ENCODE peak calls at places on chromosomes 7 and 10, in seven cellular contexts. J is K562, R is GM12878, M is H1, C is GM12892, K is SK-N-SH, D is HepG2. S is an unnamed sample.

GRCh38 chr10:43396928-43397624 is 11.9 kb downstream of the HNRNPF start:
- DNase-seq in J (peak), R (no peak), M (peak), C (peak), K (peak), D (peak), S (peak)

GRCh38 chr7:105013283-105013817 is 655 bp upstream of the KMT2E start:
- DNase-seq in J (peak), R (peak), M (peak), C (peak), K (peak), D (peak), S (peak)

GRCh38 chr10:97280783-97281182 is 11.7 kb downstream of the ARHGAP19 start:
- DNase-seq in J (no peak), R (no peak), M (no peak), C (no peak), K (no peak), D (no peak), S (no peak)

GRCh38 chr10:44913312-44914079 is 2.4 kb downstream of the TMEM72 start:
- DNase-seq in J (peak), R (no peak), M (no peak), C (no peak), K (no peak), D (no peak), S (no peak)

GRCh38 chr10:75733135-75733890 is 301.9 kb downstream of the LRMDA start:
- DNase-seq in J (no peak), R (no peak), M (no peak), C (no peak), K (no peak), D (peak), S (no peak)

GRCh38 chr7:115679976-115680375 is 350.6 kb downstream of the TFEC start:
- DNase-seq in J (no peak), R (peak), M (no peak), C (no peak), K (peak), D (peak), S (no peak)

GRCh38 chr10:62394556-62395018 is 20.4 kb downstream of the ZNF365 start:
- DNase-seq in J (no peak), R (no peak), M (no peak), C (no peak), K (no peak), D (no peak), S (no peak)

GRCh38 chr10:130215076-130215917 is 79.1 kb downstream of the GLRX3 start:
- DNase-seq in J (no peak), R (no peak), M (no peak), C (no peak), K (no peak), D (no peak), S (no peak)

GRCh38 chr7:74454059-74454947 is 597 bp downstream of the GTF2IRD1 start:
- DNase-seq in J (no peak), R (no peak), M (peak), C (no peak), K (peak), D (no peak), S (no peak)

GRCh38 chr10:132102717-132103110 is 37.0 kb downstream of the JAKMIP3 start:
- DNase-seq in J (no peak), R (no peak), M (no peak), C (no peak), K (no peak), D (no peak), S (no peak)

GRCh38 chr10:88932539-88933256 is 19.9 kb downstream of the ACTA2 start:
- DNase-seq in J (peak), R (no peak), M (peak), C (no peak), K (peak), D (peak), S (no peak)

GRCh38 chr10:97102441-97102840 is 83.3 kb downstream of the SLIT1 start:
- DNase-seq in J (no peak), R (no peak), M (no peak), C (no peak), K (no peak), D (no peak), S (no peak)

GRCh38 chr7:877312-878232 is 1.2 kb downstream of the GET4 start:
- DNase-seq in J (peak), R (no peak), M (no peak), C (no peak), K (peak), D (peak), S (no peak)

GRCh38 chr10:35192645-35193249 is 66.1 kb downstream of the CREM start:
- DNase-seq in J (no peak), R (no peak), M (no peak), C (no peak), K (no peak), D (no peak), S (no peak)

GRCh38 chr10:3806603-3807002 is 21.6 kb upstream of the KLF6 start:
- DNase-seq in J (no peak), R (no peak), M (no peak), C (no peak), K (no peak), D (peak), S (no peak)

GRCh38 chr10:89283174-89283987 is 18.5 kb upstream of the IFIT2 start:
- DNase-seq in J (no peak), R (no peak), M (no peak), C (no peak), K (peak), D (no peak), S (no peak)

GRCh38 chr7:7816084-7816483 is 97.7 kb upstream of the RPA3 start:
- DNase-seq in J (no peak), R (peak), M (no peak), C (peak), K (no peak), D (no peak), S (peak)

GRCh38 chr10:99981581-99982199 is 28.1 kb downstream of the DNMBP start:
- DNase-seq in J (no peak), R (no peak), M (no peak), C (no peak), K (no peak), D (no peak), S (no peak)

GRCh38 chr10:120022357-120022756 is 129.8 kb downstream of the SEC23IP start:
- DNase-seq in J (no peak), R (no peak), M (no peak), C (no peak), K (no peak), D (no peak), S (no peak)

GRCh38 chr7:117274951-117275350 is 47.9 kb downstream of the WNT2 start:
- DNase-seq in J (no peak), R (no peak), M (no peak), C (no peak), K (no peak), D (no peak), S (no peak)

GRCh38 chr10:50622497-50623298 is 1.1 kb downstream of the SGMS1 start:
- DNase-seq in J (peak), R (no peak), M (no peak), C (no peak), K (peak), D (no peak), S (peak)

GRCh38 chr7:44284216-44284615 is 41.2 kb downstream of the CAMK2B start:
- DNase-seq in J (no peak), R (no peak), M (peak), C (no peak), K (peak), D (no peak), S (no peak)

GRCh38 chr10:119205926-119206602 is 1.3 kb upstream of the GRK5 start:
- DNase-seq in J (peak), R (no peak), M (peak), C (peak), K (peak), D (peak), S (no peak)

GRCh38 chr10:50919010-50919409 is 33.6 kb upstream of the A1CF start:
- DNase-seq in J (no peak), R (no peak), M (no peak), C (no peak), K (no peak), D (no peak), S (no peak)

GRCh38 chr10:49139000-49139865 is 5.4 kb upstream of the FAM170B start:
- DNase-seq in J (no peak), R (no peak), M (no peak), C (no peak), K (no peak), D (no peak), S (no peak)

GRCh38 chr10:35217458-35217857 is 90.8 kb downstream of the CREM start:
- DNase-seq in J (no peak), R (no peak), M (no peak), C (no peak), K (no peak), D (no peak), S (no peak)

GRCh38 chr7:2804227-2804763 is 39.8 kb downstream of the GNA12 start:
- DNase-seq in J (peak), R (no peak), M (peak), C (no peak), K (no peak), D (peak), S (no peak)

GRCh38 chr7:20440472-20441105 is 109.9 kb downstream of the ITGB8 start:
- DNase-seq in J (peak), R (no peak), M (peak), C (no peak), K (no peak), D (peak), S (no peak)

GRCh38 chr10:18659784-18660561 is 742 bp downstream of the ARL5B start:
- DNase-seq in J (peak), R (peak), M (no peak), C (no peak), K (peak), D (peak), S (no peak)

GRCh38 chr7:73429218-73429617 is 4.4 kb upstream of the FZD9 start:
- DNase-seq in J (no peak), R (no peak), M (peak), C (no peak), K (peak), D (no peak), S (no peak)
- TF ChIP-seq TAF1 in J (no peak), R (no peak), M (no peak), C (no peak), K (no peak), D (no peak), S (no peak)

GRCh38 chr7:71566376-71566775 is 434.4 kb downstream of the GALNT17 start:
- DNase-seq in J (no peak), R (no peak), M (no peak), C (no peak), K (no peak), D (no peak), S (no peak)
- TF ChIP-seq TAF1 in J (no peak), R (no peak), M (no peak), C (no peak), K (no peak), D (no peak), S (no peak)

DNA sequence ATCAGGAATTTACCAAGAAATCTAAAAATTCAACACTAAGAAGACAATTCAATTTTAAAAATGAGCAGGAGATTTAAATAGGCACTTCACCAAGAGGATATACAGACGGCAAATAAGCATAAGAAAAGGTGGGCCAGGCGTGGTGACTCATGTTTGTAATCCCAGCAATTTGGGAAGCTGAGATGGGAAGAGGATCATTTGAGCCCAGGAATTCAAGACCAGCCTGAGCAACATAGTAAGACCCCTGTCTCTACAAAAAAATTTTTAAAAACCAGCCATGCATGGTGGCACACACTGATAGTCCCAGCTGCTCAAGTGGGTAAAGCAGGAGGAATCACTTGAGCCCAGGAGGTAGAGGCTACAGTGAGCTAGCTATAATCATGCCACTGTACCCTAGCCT is 3.5 kb upstream of the AKR1D1 start:
- DNase-seq in J (no peak), R (no peak), M (no peak), C (no peak), K (no peak), D (no peak), S (no peak)
- TF ChIP-seq TAF1 in J (no peak), R (no peak), M (no peak), C (no peak), K (no peak), D (no peak), S (no peak)

DNA sequence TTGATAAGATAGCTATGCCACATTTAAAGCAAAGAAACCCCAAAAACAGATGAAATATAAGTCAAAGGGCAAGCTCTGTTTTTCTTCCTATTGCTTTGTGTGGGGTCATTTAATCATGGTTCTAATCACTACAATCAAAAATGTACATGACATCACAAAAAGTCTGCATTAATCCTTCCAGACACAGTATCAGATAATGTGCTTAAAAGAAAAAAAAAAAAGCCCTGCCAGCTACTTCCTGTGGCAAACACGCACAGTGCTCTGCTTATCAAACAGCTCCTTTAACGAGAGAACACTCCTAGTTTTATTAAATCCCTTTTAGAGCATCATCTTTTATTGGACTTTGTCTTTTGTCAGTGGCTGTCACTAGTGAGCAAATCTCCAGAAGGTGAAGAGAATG is 1005.8 kb downstream of the GATA3 start:
- DNase-seq in J (no peak), R (no peak), M (no peak), C (no peak), K (peak), D (no peak), S (no peak)
- TF ChIP-seq TAF1 in J (no peak), R (no peak), M (no peak), C (no peak), K (no peak), D (no peak), S (no peak)

GRCh38 chr10:98378722-98379121 is 36.3 kb downstream of the PYROXD2 start:
- DNase-seq in J (no peak), R (no peak), M (no peak), C (no peak), K (no peak), D (no peak), S (no peak)

GRCh38 chr10:98374176-98374969 is 40.6 kb downstream of the PYROXD2 start:
- DNase-seq in J (no peak), R (no peak), M (no peak), C (no peak), K (no peak), D (no peak), S (no peak)

GRCh38 chr10:98377536-98377935 is 37.4 kb downstream of the PYROXD2 start:
- DNase-seq in J (no peak), R (no peak), M (no peak), C (no peak), K (no peak), D (no peak), S (no peak)

GRCh38 chr10:98377001-98377400 is 38.0 kb downstream of the PYROXD2 start:
- DNase-seq in J (no peak), R (no peak), M (no peak), C (no peak), K (no peak), D (no peak), S (no peak)

DNA sequence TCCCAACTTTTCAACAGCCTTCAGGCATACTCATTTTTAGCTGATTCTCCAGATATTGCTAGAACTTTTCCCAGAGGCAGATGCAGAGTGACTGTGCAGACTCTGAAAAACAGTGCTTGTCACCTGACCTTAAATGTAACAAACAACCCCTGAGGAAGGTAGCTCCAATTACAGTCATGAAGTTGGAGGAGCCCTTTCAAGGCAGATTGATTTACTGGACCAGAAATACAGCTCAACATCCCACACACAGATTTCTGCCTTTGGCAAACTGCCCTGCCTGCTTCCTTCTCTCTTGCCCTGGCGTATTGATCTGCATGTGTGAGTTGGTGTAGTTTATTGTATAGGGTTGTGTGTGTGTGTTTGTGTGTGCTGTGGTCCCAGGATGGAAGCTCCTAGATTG is 38.5 kb downstream of the PYROXD2 start:
- DNase-seq in J (no peak), R (no peak), M (no peak), C (no peak), K (no peak), D (no peak), S (no peak)
- TF ChIP-seq TAF1 in J (no peak), R (no peak), M (no peak), C (no peak), K (no peak), D (no peak), S (no peak)

GRCh38 chr10:109997233-109997632 is 10.6 kb upstream of the ADD3 start:
- DNase-seq in J (no peak), R (no peak), M (no peak), C (no peak), K (no peak), D (no peak), S (no peak)

GRCh38 chr10:109995178-109995577 is 12.6 kb upstream of the ADD3 start:
- DNase-seq in J (no peak), R (no peak), M (no peak), C (no peak), K (no peak), D (no peak), S (no peak)

GRCh38 chr10:109996766-109997171 is 11.0 kb upstream of the ADD3 start:
- DNase-seq in J (no peak), R (no peak), M (no peak), C (no peak), K (no peak), D (no peak), S (no peak)

GRCh38 chr10:109994711-109995110 is 13.1 kb upstream of the ADD3 start:
- DNase-seq in J (no peak), R (no peak), M (no peak), C (no peak), K (no peak), D (no peak), S (no peak)

GRCh38 chr10:109996225-109996624 is 11.6 kb upstream of the ADD3 start:
- DNase-seq in J (peak), R (no peak), M (no peak), C (no peak), K (no peak), D (no peak), S (no peak)
- TF ChIP-seq TAF1 in J (no peak), R (no peak), M (no peak), C (no peak), K (no peak), D (no peak), S (no peak)

DNA sequence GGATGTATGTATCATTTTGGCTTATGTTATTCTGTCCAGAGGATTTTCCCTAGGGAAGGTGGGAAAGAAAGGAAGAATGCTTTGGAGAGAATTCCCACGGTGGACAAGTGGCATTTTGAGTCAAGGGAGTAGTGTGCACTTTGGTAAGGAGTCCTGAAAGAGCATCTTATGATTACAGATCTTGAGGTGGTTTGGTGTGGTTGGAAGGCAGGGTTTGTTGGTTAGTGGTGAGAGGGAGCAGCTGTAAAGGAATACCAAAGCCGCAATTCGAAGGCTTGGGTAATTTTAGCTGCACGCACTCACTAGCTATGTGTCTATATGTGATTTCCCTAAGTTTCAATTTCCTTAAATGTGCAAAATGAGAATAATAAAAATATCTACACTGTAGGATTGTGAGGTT is 16.2 kb downstream of the CCSER2 start:
- DNase-seq in J (no peak), R (no peak), M (no peak), C (no peak), K (no peak), D (no peak), S (no peak)
- TF ChIP-seq TAF1 in J (no peak), R (no peak), M (no peak), C (no peak), K (no peak), D (no peak), S (no peak)

DNA sequence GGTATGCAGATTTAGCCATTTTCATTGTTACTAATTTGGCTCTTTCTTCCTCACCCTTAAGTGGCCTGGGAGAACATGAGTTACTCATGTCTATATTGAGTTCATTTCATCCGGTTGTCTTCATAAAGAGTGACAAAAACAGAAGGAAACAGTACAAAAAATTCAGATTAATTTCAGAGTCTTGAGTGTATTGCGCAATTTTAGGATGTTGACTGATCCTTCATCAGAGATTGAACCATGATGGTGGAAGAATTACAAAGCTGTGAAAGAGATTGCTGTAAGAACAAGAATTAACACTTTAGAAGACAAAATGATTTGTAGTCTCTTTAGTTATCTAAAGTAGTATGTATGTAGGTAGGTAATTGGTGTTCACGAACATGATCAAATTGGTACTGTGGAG is 194.0 kb upstream of the PPP1R3A start:
- DNase-seq in J (no peak), R (no peak), M (no peak), C (no peak), K (no peak), D (no peak), S (no peak)
- TF ChIP-seq TAF1 in J (no peak), R (no peak), M (no peak), C (no peak), K (no peak), D (no peak), S (no peak)